ENCODE peak calls at places on chromosome 14, in four cellular contexts. One of them, this sample, is unnamed.

GRCh38 chr14:35339761-35340406 is 47.7 kb downstream of the PSMA6 start:
- DNase-seq in MM.1S: no peak
- DNase-seq in tibial artery: no peak
- DNase-seq in CD8-positive, alpha-beta T cell: no peak
- DNase-seq in this sample: no peak

GRCh38 chr14:64572721-64573508 is 23.2 kb downstream of the PPP1R36 start:
- DNase-seq in MM.1S: no peak
- DNase-seq in tibial artery: no peak
- DNase-seq in CD8-positive, alpha-beta T cell: no peak
- DNase-seq in this sample: no peak

GRCh38 chr14:99534333-99534732 is 53.1 kb downstream of the CCNK start:
- DNase-seq in MM.1S: no peak
- DNase-seq in tibial artery: no peak
- DNase-seq in CD8-positive, alpha-beta T cell: no peak
- DNase-seq in this sample: no peak

GRCh38 chr14:102922490-102923200 is at the start of gene AMN:
- DNase-seq in MM.1S: no peak
- DNase-seq in tibial artery: no peak
- DNase-seq in CD8-positive, alpha-beta T cell: peak; percentile 9
- DNase-seq in this sample: peak; percentile 5

GRCh38 chr14:77799863-77800730 is at the start of gene ADCK1:
- DNase-seq in MM.1S: peak; percentile 67
- DNase-seq in tibial artery: peak; percentile 95
- DNase-seq in CD8-positive, alpha-beta T cell: peak; percentile 83
- DNase-seq in this sample: peak; percentile 69

GRCh38 chr14:97185186-97185585 is 388.0 kb downstream of the VRK1 start:
- DNase-seq in MM.1S: no peak
- DNase-seq in tibial artery: no peak
- DNase-seq in CD8-positive, alpha-beta T cell: no peak
- DNase-seq in this sample: peak; percentile 7

GRCh38 chr14:27338012-27338411 is 740.2 kb upstream of the NOVA1 start:
- DNase-seq in MM.1S: no peak
- DNase-seq in tibial artery: no peak
- DNase-seq in CD8-positive, alpha-beta T cell: no peak
- DNase-seq in this sample: no peak

GRCh38 chr14:33906968-33907367 is 43.9 kb downstream of the EGLN3 start:
- DNase-seq in MM.1S: no peak
- DNase-seq in tibial artery: no peak
- DNase-seq in CD8-positive, alpha-beta T cell: no peak
- DNase-seq in this sample: no peak

GRCh38 chr14:89507926-89508460 is 91.0 kb upstream of the FOXN3 start:
- DNase-seq in MM.1S: no peak
- DNase-seq in tibial artery: no peak
- DNase-seq in CD8-positive, alpha-beta T cell: no peak
- DNase-seq in this sample: peak; percentile 81

GRCh38 chr14:70873627-70874026 is 33.6 kb upstream of the PCNX1 start:
- DNase-seq in MM.1S: peak; percentile 20
- DNase-seq in tibial artery: no peak
- DNase-seq in CD8-positive, alpha-beta T cell: no peak
- DNase-seq in this sample: no peak

GRCh38 chr14:56494167-56494566 is 85.4 kb upstream of the TMEM260 start:
- DNase-seq in MM.1S: no peak
- DNase-seq in tibial artery: no peak
- DNase-seq in CD8-positive, alpha-beta T cell: no peak
- DNase-seq in this sample: no peak

DNA sequence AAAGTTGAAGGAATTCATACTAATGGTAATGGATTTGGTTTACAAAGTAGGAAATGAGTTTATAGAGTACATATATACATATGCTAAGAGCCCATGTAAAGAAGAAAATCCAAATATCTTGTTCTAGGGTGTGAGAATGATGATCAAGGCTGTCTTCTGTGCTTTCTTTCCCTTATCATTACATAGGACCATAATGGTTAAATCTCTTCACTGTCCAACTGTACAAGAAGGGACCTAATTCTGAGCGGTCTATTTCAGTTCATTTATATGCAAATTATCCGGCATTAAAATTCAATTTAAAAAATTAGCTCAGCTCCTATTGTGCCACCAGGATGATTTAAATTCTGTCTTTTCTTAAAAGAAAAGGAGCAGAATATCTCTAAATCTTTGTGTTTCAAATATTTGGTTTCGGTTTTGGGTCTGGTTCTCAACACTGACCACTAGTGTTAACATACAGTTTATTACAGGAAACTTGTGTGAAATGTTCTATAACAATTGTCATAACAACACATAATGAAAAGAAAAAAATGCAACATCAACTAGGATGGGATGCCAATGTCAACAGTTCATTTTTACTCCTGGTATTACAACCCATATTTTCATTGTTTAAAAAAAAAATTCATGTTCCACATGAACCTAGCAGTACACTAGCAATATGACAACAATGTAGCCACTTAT is 16.8 kb downstream of the OR4K1 start:
- DNase-seq in MM.1S: peak; percentile 39
- DNase-seq in tibial artery: no peak
- DNase-seq in CD8-positive, alpha-beta T cell: no peak
- DNase-seq in this sample: no peak
- H3K4me3 ChIP-seq in MM.1S: no peak overlapping the region
- H3K4me3 ChIP-seq in tibial artery: no peak overlapping the region
- H3K4me3 ChIP-seq in CD8-positive, alpha-beta T cell: no peak overlapping the region
- H3K4me3 ChIP-seq in this sample: no peak overlapping the region

GRCh38 chr14:54805521-54806322 is 96.9 kb downstream of the GCH1 start:
- DNase-seq in MM.1S: peak; percentile 54
- DNase-seq in tibial artery: peak; percentile 90
- DNase-seq in CD8-positive, alpha-beta T cell: peak; percentile 60
- DNase-seq in this sample: peak; percentile 81
- H3K4me3 ChIP-seq in MM.1S: no peak overlapping the region
- H3K4me3 ChIP-seq in tibial artery: no peak overlapping the region
- H3K4me3 ChIP-seq in CD8-positive, alpha-beta T cell: no peak overlapping the region
- H3K4me3 ChIP-seq in this sample: no peak overlapping the region

GRCh38 chr14:75184039-75184438 is 7.6 kb upstream of the TMED10 start:
- DNase-seq in MM.1S: no peak
- DNase-seq in tibial artery: no peak
- DNase-seq in CD8-positive, alpha-beta T cell: no peak
- DNase-seq in this sample: no peak
- H3K4me3 ChIP-seq in MM.1S: no peak overlapping the region
- H3K4me3 ChIP-seq in tibial artery: no peak overlapping the region
- H3K4me3 ChIP-seq in CD8-positive, alpha-beta T cell: no peak overlapping the region
- H3K4me3 ChIP-seq in this sample: no peak overlapping the region

DNA sequence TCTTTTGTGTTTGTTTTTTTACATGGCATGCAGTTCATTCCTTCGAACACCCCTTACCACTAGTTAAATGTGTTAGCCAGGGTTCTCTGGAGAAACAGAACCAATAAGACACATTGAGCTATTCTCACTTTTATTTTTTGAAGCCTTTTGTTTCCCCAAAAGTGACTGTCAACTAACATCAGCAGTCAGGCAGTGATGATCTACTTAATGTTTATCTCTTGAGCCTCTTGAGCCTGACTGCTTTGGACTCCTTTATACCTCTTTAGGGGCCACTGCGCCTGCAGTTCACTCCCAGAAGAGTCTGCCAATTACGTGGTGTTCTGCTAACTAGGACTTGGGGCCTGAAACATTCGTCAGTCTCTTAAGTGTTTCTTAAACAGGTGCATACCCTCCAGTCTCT is 163.7 kb upstream of the FLRT2 start:
- DNase-seq in MM.1S: no peak
- DNase-seq in tibial artery: no peak
- DNase-seq in CD8-positive, alpha-beta T cell: no peak
- DNase-seq in this sample: no peak
- H3K4me3 ChIP-seq in MM.1S: no peak overlapping the region
- H3K4me3 ChIP-seq in tibial artery: no peak overlapping the region
- H3K4me3 ChIP-seq in CD8-positive, alpha-beta T cell: no peak overlapping the region
- H3K4me3 ChIP-seq in this sample: no peak overlapping the region

DNA sequence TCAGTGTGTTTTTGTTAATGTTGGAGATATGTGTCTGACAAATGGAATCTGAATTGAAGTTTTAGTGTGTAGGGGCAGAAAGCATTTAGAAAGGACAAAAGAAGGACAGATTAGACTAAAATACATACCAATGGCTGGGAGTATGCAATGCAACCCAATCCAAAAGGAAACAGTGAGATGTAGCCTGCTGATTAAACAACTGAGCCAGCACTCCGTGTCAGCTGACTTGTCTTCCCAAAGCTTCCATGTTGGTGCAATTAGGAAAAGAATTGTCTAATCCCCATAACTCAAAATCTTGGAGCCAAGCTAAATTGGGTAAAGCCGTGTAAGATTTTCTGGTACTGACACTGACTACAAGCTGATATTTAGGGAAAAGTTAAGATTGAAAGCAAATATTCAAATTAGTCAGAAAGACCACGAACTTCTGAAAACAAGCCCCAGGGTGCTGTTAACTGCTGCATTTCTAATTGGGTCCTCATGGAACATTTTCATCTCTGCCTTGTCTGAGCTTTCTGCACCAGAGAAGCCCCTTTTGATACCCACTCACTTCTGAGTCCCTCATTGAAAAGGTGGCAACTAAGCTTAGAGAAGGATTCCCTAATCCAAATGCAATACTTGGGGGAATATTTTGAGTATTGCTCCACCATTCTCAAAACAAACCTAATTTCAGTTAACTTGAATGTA is 109.1 kb downstream of the DAD1 start:
- DNase-seq in MM.1S: no peak
- DNase-seq in tibial artery: no peak
- DNase-seq in CD8-positive, alpha-beta T cell: no peak
- DNase-seq in this sample: no peak
- H3K4me3 ChIP-seq in MM.1S: no peak overlapping the region
- H3K4me3 ChIP-seq in tibial artery: no peak overlapping the region
- H3K4me3 ChIP-seq in CD8-positive, alpha-beta T cell: no peak overlapping the region
- H3K4me3 ChIP-seq in this sample: no peak overlapping the region

GRCh38 chr14:73249108-73249507 is 11.8 kb downstream of the PAPLN start:
- DNase-seq in MM.1S: no peak
- DNase-seq in tibial artery: no peak
- DNase-seq in CD8-positive, alpha-beta T cell: no peak
- DNase-seq in this sample: no peak
- H3K4me3 ChIP-seq in MM.1S: no peak overlapping the region
- H3K4me3 ChIP-seq in tibial artery: no peak overlapping the region
- H3K4me3 ChIP-seq in CD8-positive, alpha-beta T cell: no peak overlapping the region
- H3K4me3 ChIP-seq in this sample: no peak overlapping the region

This sample was measured in fibroblast of mammary gland.